ENCODE peak calls at places on chromosome 10, in five cellular contexts. L is GM23338, R is NCI-H1048, H is mesenchymal stem cell, O is astrocyte of the spinal cord. W is an unnamed sample.

GRCh38 chr10:7667262-7668141 is 736 bp upstream of the ITIH5 start:
- DNase-seq in L (peak), R (no peak), H (no peak), O (no peak), W (no peak)

GRCh38 chr10:27446091-27446918 is 57.8 kb upstream of the RAB18 start:
- DNase-seq in L (peak), R (peak), H (peak), O (peak), W (peak)

GRCh38 chr10:70537398-70538194 is 59.0 kb downstream of the PALD1 start:
- DNase-seq in L (peak), R (no peak), H (no peak), O (no peak), W (no peak)

GRCh38 chr10:62046522-62047239 is 145.2 kb downstream of the ARID5B start:
- DNase-seq in L (no peak), R (no peak), H (peak), O (peak), W (peak)

GRCh38 chr10:4354382-4354812 is 471.6 kb upstream of the AKR1E2 start:
- DNase-seq in L (no peak), R (no peak), H (peak), O (peak), W (peak)

GRCh38 chr10:5888352-5888751 is 1.3 kb downstream of the ANKRD16 start:
- DNase-seq in L (no peak), R (no peak), H (peak), O (peak), W (no peak)

GRCh38 chr10:88165849-88166271 is 302.4 kb downstream of the PTEN start:
- DNase-seq in L (no peak), R (no peak), H (peak), O (peak), W (no peak)

GRCh38 chr10:92993671-92994304 is 66.8 kb upstream of the CYP26C1 start:
- DNase-seq in L (no peak), R (no peak), H (no peak), O (no peak), W (no peak)

GRCh38 chr10:74419491-74420466 is 268.8 kb downstream of the ADK start:
- DNase-seq in L (peak), R (no peak), H (peak), O (peak), W (no peak)

GRCh38 chr10:121098231-121098630 is 247.1 kb downstream of the WDR11 start:
- DNase-seq in L (no peak), R (no peak), H (no peak), O (no peak), W (no peak)

GRCh38 chr10:28326516-28327493 is 23.9 kb upstream of the MPP7 start:
- DNase-seq in L (peak), R (no peak), H (peak), O (peak), W (no peak)

GRCh38 chr10:116836087-116836486 is 13.2 kb upstream of the ENO4 start:
- DNase-seq in L (peak), R (no peak), H (no peak), O (no peak), W (no peak)

GRCh38 chr10:110456046-110456445 is 41.7 kb upstream of the DUSP5 start:
- DNase-seq in L (no peak), R (no peak), H (no peak), O (no peak), W (peak)

GRCh38 chr10:73875139-73875475 is 752 bp upstream of the CAMK2G start:
- DNase-seq in L (no peak), R (no peak), H (no peak), O (no peak), W (no peak)

GRCh38 chr10:95796504-95796903 is 40.5 kb downstream of the ENTPD1 start:
- DNase-seq in L (no peak), R (no peak), H (no peak), O (no peak), W (no peak)

GRCh38 chr10:23067939-23068775 is 27.2 kb upstream of the MSRB2 start:
- DNase-seq in L (peak), R (peak), H (peak), O (peak), W (peak)

GRCh38 chr10:119516381-119517234 is 25.9 kb downstream of the RGS10 start:
- DNase-seq in L (no peak), R (no peak), H (peak), O (peak), W (no peak)

GRCh38 chr10:119724630-119725549 is 960 bp upstream of the INPP5F start:
- DNase-seq in L (peak), R (no peak), H (peak), O (peak), W (peak)

GRCh38 chr10:113454341-113455061 is 98.4 kb upstream of the HABP2 start:
- DNase-seq in L (peak), R (no peak), H (peak), O (peak), W (no peak)

GRCh38 chr10:95229724-95230627 is 35.9 kb downstream of the ACSM6 start:
- DNase-seq in L (peak), R (no peak), H (peak), O (peak), W (peak)

GRCh38 chr10:97255512-97256293 is 36.7 kb downstream of the ARHGAP19 start:
- DNase-seq in L (no peak), R (no peak), H (no peak), O (no peak), W (no peak)

GRCh38 chr10:124386186-124387077 is 32.3 kb downstream of the OAT start:
- DNase-seq in L (peak), R (no peak), H (no peak), O (no peak), W (no peak)

GRCh38 chr10:6445671-6446278 is 134.3 kb downstream of the PRKCQ start:
- DNase-seq in L (peak), R (no peak), H (peak), O (peak), W (no peak)

GRCh38 chr10:46787321-46787615 is 124.0 kb upstream of the PTPN20 start:
- DNase-seq in L (no peak), R (no peak), H (peak), O (peak), W (peak)

GRCh38 chr10:22494007-22494406 is 148.7 kb downstream of the SPAG6 start:
- DNase-seq in L (no peak), R (no peak), H (no peak), O (no peak), W (no peak)

GRCh38 chr10:69797959-69798358 is 3.7 kb upstream of the COL13A1 start:
- DNase-seq in L (no peak), R (no peak), H (no peak), O (no peak), W (no peak)